ENCODE peak calls at places on chromosomes 11 and 22, in five cellular contexts. O is upper lobe of left lung, Q is colonic mucosa, R is A549, P is dorsolateral prefrontal cortex. Z is an unnamed sample.
A peak's percentile ranks its signal among the peaks of the same experiment; 100 is the strongest.

GRCh38 chr11:64771861-64772260 is 6.5 kb downstream of the SF1 start:
- DNase-seq in P (no peak), Q (no peak), R (no peak), O (no peak), Z (no peak)

GRCh38 chr22:28980326-28980725 is 81.3 kb downstream of the C22orf31 start:
- DNase-seq in R (no peak), O (no peak), Q (no peak), P (no peak), Z (no peak)

GRCh38 chr11:124329787-124330478 is 9.9 kb upstream of the OR8D2 start:
- DNase-seq in Q (no peak), P (no peak), O (no peak), R (no peak), Z (no peak)

GRCh38 chr11:12625438-12626071 is 48.7 kb upstream of the TEAD1 start:
- DNase-seq in R (peak; percentile 28), P (no peak), Q (no peak), O (no peak), Z (no peak)

GRCh38 chr11:108472681-108473080 is 5.4 kb upstream of the C11orf65 start:
- DNase-seq in Q (no peak), R (no peak), O (no peak), P (no peak), Z (no peak)

GRCh38 chr11:65916391-65916790 is 2.5 kb downstream of the C11orf68 start:
- DNase-seq in R (no peak), O (no peak), Q (no peak), P (no peak), Z (no peak)

GRCh38 chr11:69104856-69105395 is 50.8 kb upstream of the SMIM38 start:
- DNase-seq in O (no peak), R (no peak), Q (no peak), P (no peak), Z (no peak)

GRCh38 chr11:85766801-85767200 is 44.1 kb downstream of the SYTL2 start:
- DNase-seq in Q (no peak), R (no peak), O (no peak), P (no peak), Z (no peak)

GRCh38 chr22:38338772-38339379 is 21.6 kb upstream of the CSNK1E start:
- DNase-seq in R (no peak), Q (no peak), P (no peak), O (no peak), Z (no peak)

GRCh38 chr22:46908641-46909107 is 146.2 kb downstream of the TBC1D22A start:
- DNase-seq in Q (no peak), R (no peak), P (no peak), O (no peak), Z (no peak)

GRCh38 chr11:130103296-130103814 is 33.7 kb downstream of the APLP2 start:
- DNase-seq in R (no peak), P (no peak), O (no peak), Q (no peak), Z (no peak)

GRCh38 chr11:114080219-114080618 is 20.7 kb downstream of the ZBTB16 start:
- DNase-seq in R (no peak), P (no peak), Q (no peak), O (peak; percentile 69), Z (no peak)

GRCh38 chr11:126997196-126997595 is 3.4 kb downstream of the KIRREL3 start:
- DNase-seq in R (no peak), O (no peak), Q (no peak), P (peak; percentile 42), Z (no peak)

GRCh38 chr11:109085708-109086373 is 336.1 kb upstream of the C11orf87 start:
- DNase-seq in Q (no peak), P (no peak), O (no peak), R (no peak), Z (no peak)

GRCh38 chr11:116535120-116535519 is 237.7 kb downstream of the BUD13 start:
- DNase-seq in P (no peak), Q (no peak), O (no peak), R (no peak), Z (no peak)

GRCh38 chr11:61972796-61973602 is 5.6 kb upstream of the FTH1 start:
- DNase-seq in O (peak; percentile 79), P (no peak), R (peak; percentile 79), Q (peak; percentile 54), Z (no peak)

GRCh38 chr22:43188829-43189545 is 2.1 kb upstream of the TTLL12 start:
- DNase-seq in P (no peak), R (no peak), Q (no peak), O (no peak), Z (no peak)

GRCh38 chr22:45112136-45112879 is 51.4 kb upstream of the NUP50 start:
- DNase-seq in R (no peak), O (no peak), Q (no peak), P (no peak), Z (no peak)

GRCh38 chr11:68303083-68303482 is 9.3 kb upstream of the LRP5 start:
- DNase-seq in R (no peak), P (no peak), O (no peak), Q (no peak), Z (no peak)

GRCh38 chr22:45785458-45785857 is 113.8 kb downstream of the ATXN10 start:
- DNase-seq in P (no peak), O (peak; percentile 60), R (peak; percentile 75), Q (peak; percentile 28), Z (no peak)

GRCh38 chr11:64322925-64323260 is 5.0 kb downstream of the PRDX5 start:
- DNase-seq in P (no peak), O (no peak), R (no peak), Q (no peak), Z (no peak)

GRCh38 chr11:123434262-123434661 is 4.2 kb downstream of the GRAMD1B start:
- DNase-seq in R (peak; percentile 75), P (no peak), O (no peak), Q (no peak), Z (no peak)

GRCh38 chr11:34651551-34651950 is 30.7 kb downstream of the EHF start:
- DNase-seq in O (no peak), P (no peak), R (no peak), Q (no peak), Z (no peak)

GRCh38 chr11:116579857-116580727 is 192.7 kb downstream of the BUD13 start:
- DNase-seq in Q (no peak), R (no peak), P (no peak), O (no peak), Z (no peak)

GRCh38 chr11:130431806-130432205 is 3.4 kb upstream of the ADAMTS8 start:
- DNase-seq in O (no peak), R (no peak), P (no peak), Q (no peak), Z (no peak)

GRCh38 chr22:27168681-27169080 is 511.3 kb downstream of the MIAT start:
- DNase-seq in O (no peak), R (no peak), P (no peak), Q (no peak), Z (no peak)

GRCh38 chr11:117839936-117840813 is 15.6 kb upstream of the FXYD2 start:
- DNase-seq in O (peak; percentile 14), Q (no peak), P (no peak), R (no peak), Z (peak; percentile 29)

GRCh38 chr11:58513747-58514367 is 6.0 kb upstream of the OR5B21 start:
- DNase-seq in P (peak; percentile 55), Q (peak; percentile 25), O (no peak), R (peak; percentile 75), Z (no peak)

GRCh38 chr11:123507043-123507442 is 77.0 kb downstream of the GRAMD1B start:
- DNase-seq in O (no peak), R (no peak), Q (no peak), P (no peak), Z (no peak)

GRCh38 chr11:61626580-61627380 is 45.9 kb upstream of the SYT7 start:
- DNase-seq in R (no peak), P (no peak), Q (peak; percentile 84), O (peak; percentile 90), Z (peak; percentile 86)

GRCh38 chr22:26066534-26066933 is 102.7 kb upstream of the SEZ6L start:
- DNase-seq in O (no peak), R (no peak), Q (no peak), P (peak; percentile 40), Z (no peak)

GRCh38 chr11:26333906-26334305 is 2.0 kb downstream of the ANO3 start:
- DNase-seq in R (no peak), Q (no peak), P (no peak), O (no peak), Z (no peak)

GRCh38 chr11:101706015-101706414 is 122.2 kb upstream of the TRPC6 start:
- DNase-seq in P (no peak), R (no peak), Q (no peak), O (no peak), Z (no peak)

DNA sequence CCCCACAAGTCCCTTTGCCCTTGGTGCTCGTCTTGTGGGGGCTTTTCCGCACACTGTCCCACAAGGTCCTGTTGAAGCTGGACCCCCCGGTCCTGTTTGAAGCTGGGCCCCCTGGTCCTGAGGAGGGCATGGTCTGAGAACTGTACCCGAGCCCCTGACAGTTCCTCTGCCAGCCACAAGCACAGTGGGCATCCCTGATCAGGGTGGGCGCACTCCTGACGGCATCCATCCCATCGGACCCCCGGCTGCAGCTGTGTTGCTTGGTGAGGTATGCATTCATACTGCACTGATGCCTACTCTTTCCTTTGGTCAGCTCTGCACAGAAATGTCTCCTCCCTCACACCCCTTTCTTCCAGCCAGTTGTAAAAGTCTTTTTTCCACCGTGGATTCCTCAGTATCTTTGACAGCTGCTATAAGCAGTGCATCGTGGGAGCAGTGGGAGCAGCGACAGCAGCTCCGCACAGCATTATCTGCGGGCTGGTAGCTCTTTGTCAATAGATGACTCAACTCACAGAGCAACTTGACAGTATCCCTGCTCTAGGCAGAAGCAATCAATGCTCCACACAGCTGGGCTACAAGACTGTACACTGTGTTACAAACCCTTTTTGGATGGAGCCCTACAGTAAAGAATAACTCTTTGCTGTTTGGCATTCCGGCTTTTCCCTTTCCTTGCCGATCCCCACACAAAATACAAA is 1030.8 kb upstream of the CCDC90B start:
- DNase-seq in Q (no peak), R (no peak), P (peak; percentile 90), O (no peak), Z (no peak)
- H3K27ac ChIP-seq in Q (no peak overlapping the region), R (no peak overlapping the region), P (peak overlapping the region; percentile 94), O (no peak overlapping the region), Z (no peak overlapping the region)

GRCh38 chr22:24937114-24937513 is 9.4 kb downstream of the LHFPL7 start:
- DNase-seq in R (peak; percentile 45), P (no peak), O (no peak), Q (no peak), Z (no peak)
- TF ChIP-seq CTCF in R (peak; percentile 33), P (no peak), O (no peak), Q (no peak), Z (peak; percentile 49)

DNA sequence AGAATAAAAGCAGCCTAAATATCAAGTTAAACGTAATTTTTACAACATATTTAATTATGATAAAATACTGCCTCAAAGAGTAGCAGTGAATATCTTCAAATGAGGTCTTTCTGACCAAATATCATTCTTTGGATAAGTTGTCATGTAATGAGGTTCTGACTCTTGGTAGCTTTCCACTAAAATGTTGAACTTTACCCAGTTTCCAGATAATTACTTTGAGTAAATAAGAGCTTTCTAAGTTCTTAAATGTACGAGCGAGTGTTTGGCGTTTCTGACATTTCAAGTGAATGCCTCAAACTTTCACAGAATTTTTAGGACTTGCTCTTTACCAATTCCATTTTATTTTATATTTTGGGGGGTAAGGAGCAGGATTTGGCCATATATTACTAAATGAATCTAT is 1515.2 kb downstream of the FAM181B start:
- DNase-seq in O (no peak), R (no peak), Q (no peak), P (no peak), Z (no peak)
- H3K27ac ChIP-seq in O (no peak overlapping the region), R (no peak overlapping the region), Q (no peak overlapping the region), P (no peak overlapping the region), Z (no peak overlapping the region)

DNA sequence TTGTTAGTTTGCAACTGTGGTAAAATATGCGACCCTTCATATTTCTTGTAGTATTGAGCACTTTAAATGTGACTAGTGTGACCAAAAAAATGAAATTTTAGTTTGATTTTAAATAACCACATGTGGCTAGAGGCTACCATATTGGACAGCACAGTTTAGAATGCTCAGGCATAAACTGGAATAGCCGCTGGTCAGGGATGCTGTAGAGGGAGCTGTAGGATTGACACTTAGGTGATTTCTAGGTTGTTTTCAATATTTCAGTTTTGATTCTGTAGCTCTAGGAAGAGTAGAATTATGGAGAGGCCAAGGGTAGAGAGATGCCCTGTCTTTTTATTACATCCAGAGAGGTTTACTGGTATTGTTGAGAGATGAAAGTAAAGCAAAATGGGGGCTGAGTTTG is 10.8 kb upstream of the VSIG10L2 start:
- DNase-seq in P (no peak), Q (no peak), O (no peak), R (no peak), Z (no peak)
- TF ChIP-seq CTCF in P (no peak), Q (no peak), O (no peak), R (no peak), Z (peak; percentile 19)